ENCODE peak calls at places on chromosomes 6 and 20, in nine cellular contexts. Z, M, E, G, J, S, N, R and H are unnamed samples.

GRCh38 chr6:52388790-52389189 is 26.8 kb downstream of the PAQR8 start:
- DNase-seq in E (no peak), S (no peak), N (no peak), J (no peak), R (no peak), M (no peak), G (no peak), Z (no peak), H (no peak)

GRCh38 chr20:48772183-48772976 is 55.4 kb downstream of the PREX1 start:
- DNase-seq in E (peak; percentile 78), M (peak; percentile 40), G (no peak), R (no peak), J (no peak), N (no peak), Z (no peak), S (peak; percentile 42), H (peak; percentile 56)

GRCh38 chr6:160461641-160462040 is 113.5 kb downstream of the SLC22A3 start:
- DNase-seq in G (no peak), N (no peak), M (no peak), R (peak; percentile 77), S (no peak), E (no peak), Z (no peak), J (no peak), H (no peak)

GRCh38 chr6:105429676-105430075 is 26.8 kb upstream of the PREP start:
- DNase-seq in Z (no peak), G (no peak), J (no peak), E (no peak), N (no peak), M (no peak), R (no peak), S (no peak), H (no peak)

GRCh38 chr20:36093025-36093803 is 61.3 kb upstream of the EPB41L1 start:
- DNase-seq in Z (peak; percentile 86), R (no peak), S (peak; percentile 83), J (no peak), G (no peak), M (peak; percentile 79), E (peak; percentile 70), N (no peak), H (peak; percentile 89)

GRCh38 chr20:40245829-40246228 is 443.2 kb downstream of the MAFB start:
- DNase-seq in M (no peak), S (no peak), E (no peak), J (no peak), R (no peak), G (no peak), Z (no peak), N (no peak), H (no peak)

GRCh38 chr6:135006386-135006914 is 48.2 kb downstream of the HBS1L start:
- DNase-seq in Z (no peak), E (no peak), S (no peak), M (no peak), G (no peak), R (no peak), J (no peak), N (peak; percentile 79), H (no peak)

GRCh38 chr6:11393713-11394627 is 143.6 kb upstream of the TMEM170B start:
- DNase-seq in E (no peak), J (no peak), S (no peak), N (no peak), Z (no peak), M (no peak), G (no peak), R (no peak), H (no peak)

GRCh38 chr6:17914651-17915050 is 72.8 kb downstream of the KIF13A start:
- DNase-seq in S (no peak), G (no peak), Z (no peak), J (no peak), N (no peak), M (no peak), E (no peak), R (no peak), H (no peak)

GRCh38 chr6:17917837-17918763 is 69.3 kb downstream of the KIF13A start:
- DNase-seq in J (no peak), G (no peak), M (no peak), Z (no peak), R (no peak), N (no peak), E (no peak), S (no peak), H (no peak)

GRCh38 chr6:17923401-17923863 is 64.0 kb downstream of the KIF13A start:
- DNase-seq in S (no peak), J (no peak), Z (no peak), E (no peak), R (no peak), G (no peak), N (no peak), M (no peak), H (no peak)

GRCh38 chr6:17919494-17919893 is 67.9 kb downstream of the KIF13A start:
- DNase-seq in G (no peak), Z (no peak), E (no peak), R (no peak), N (no peak), J (no peak), S (no peak), M (no peak), H (no peak)
- TF ChIP-seq EP300 in G (no peak), Z (no peak), E (no peak), R (no peak), N (no peak), J (no peak), S (no peak), M (no peak), H (no peak)

GRCh38 chr6:140437619-140438345 is 1063.3 kb upstream of the CITED2 start:
- DNase-seq in J (no peak), R (no peak), N (no peak), Z (no peak), S (no peak), E (no peak), M (no peak), G (no peak), H (no peak)

GRCh38 chr6:140445474-140446004 is 1071.1 kb upstream of the CITED2 start:
- DNase-seq in S (no peak), R (no peak), Z (no peak), E (no peak), J (no peak), N (no peak), G (no peak), M (no peak), H (no peak)

GRCh38 chr6:140440223-140440810 is 1065.9 kb upstream of the CITED2 start:
- DNase-seq in J (no peak), S (no peak), G (no peak), R (no peak), N (no peak), E (no peak), Z (no peak), M (no peak), H (no peak)

GRCh38 chr6:140438346-140438735 is 1063.9 kb upstream of the CITED2 start:
- DNase-seq in E (no peak), G (no peak), R (no peak), M (no peak), S (no peak), J (no peak), N (no peak), Z (no peak), H (no peak)

GRCh38 chr6:140441256-140441655 is 1066.8 kb upstream of the CITED2 start:
- DNase-seq in Z (no peak), J (peak; percentile 52), M (peak; percentile 41), R (no peak), N (peak; percentile 47), G (no peak), S (peak; percentile 46), E (peak; percentile 66), H (no peak)
- H3K4me3 ChIP-seq in Z (no peak overlapping the region), J (no peak overlapping the region), M (no peak overlapping the region), R (no peak overlapping the region), N (no peak overlapping the region), G (no peak overlapping the region), S (no peak overlapping the region), E (no peak overlapping the region), H (no peak overlapping the region)

GRCh38 chr20:17609978-17610377 is 40.1 kb downstream of the DSTN start:
- DNase-seq in Z (no peak), S (no peak), J (peak; percentile 43), M (no peak), R (no peak), N (no peak), E (no peak), G (no peak), H (no peak)

GRCh38 chr20:17611540-17612286 is 41.8 kb downstream of the DSTN start:
- DNase-seq in N (peak; percentile 22), R (peak; percentile 92), E (peak; percentile 77), G (no peak), Z (no peak), S (peak; percentile 72), J (peak; percentile 70), M (peak; percentile 53), H (peak; percentile 82)

GRCh38 chr20:17611290-17611539 is 41.3 kb downstream of the DSTN start:
- DNase-seq in N (no peak), S (no peak), M (no peak), J (no peak), G (no peak), Z (no peak), E (no peak), R (no peak), H (peak; percentile 51)

GRCh38 chr20:17612287-17612974 is 42.6 kb downstream of the DSTN start:
- DNase-seq in Z (no peak), J (peak; percentile 49), R (peak; percentile 91), E (peak; percentile 91), S (no peak), N (no peak), M (peak; percentile 43), G (no peak), H (peak; percentile 69)

DNA sequence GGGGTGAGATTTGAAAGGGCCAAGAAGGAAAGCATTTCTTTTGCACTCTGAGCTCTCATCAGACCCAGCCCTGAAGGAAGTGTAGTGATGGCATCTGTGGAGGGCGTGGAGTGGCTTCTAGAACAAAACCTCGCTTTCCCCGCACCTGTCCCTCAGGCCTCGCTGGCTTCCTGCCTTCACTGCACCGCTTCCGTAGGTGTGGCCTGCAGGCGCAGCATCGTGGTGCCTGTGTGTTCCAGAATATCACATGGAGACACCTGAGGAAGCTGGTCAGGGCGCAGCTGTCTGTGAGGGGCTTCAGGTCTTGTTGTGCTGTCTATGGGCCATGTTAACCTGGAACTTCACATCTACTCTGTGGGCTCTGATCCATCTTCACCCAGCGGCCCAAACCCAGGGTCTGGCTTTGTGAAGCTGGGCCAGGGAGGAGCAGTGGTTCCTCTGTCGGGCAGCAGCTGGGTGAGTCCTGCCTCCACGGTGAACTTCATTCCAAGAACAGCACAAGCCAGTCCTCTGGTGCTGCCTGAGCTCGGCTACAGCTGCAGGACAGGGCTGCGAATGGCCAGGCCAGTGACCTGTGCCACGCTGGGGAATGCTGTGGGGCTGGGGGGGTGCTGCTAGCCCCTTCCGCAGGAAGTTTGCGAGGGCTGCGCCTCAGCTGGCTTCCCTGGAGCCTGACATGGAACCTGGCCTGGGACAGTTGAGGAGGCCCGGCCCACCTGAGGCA is 40.9 kb downstream of the DSTN start:
- DNase-seq in G (no peak), R (peak; percentile 92), Z (no peak), M (peak; percentile 74), N (no peak), E (no peak), S (peak; percentile 66), J (no peak), H (peak; percentile 81)
- TF ChIP-seq POLR2AphosphoS5 in G (no peak), R (peak; percentile 42), Z (no peak), M (peak; percentile 33), N (no peak), E (peak; percentile 43), S (peak; percentile 18), J (no peak), H (peak; percentile 48)

GRCh38 chr6:113562248-113562647 is 294.9 kb upstream of the MARCKS start:
- DNase-seq in J (no peak), Z (no peak), G (no peak), R (no peak), M (no peak), E (no peak), N (no peak), S (no peak), H (no peak)

GRCh38 chr6:113565306-113565705 is 291.8 kb upstream of the MARCKS start:
- DNase-seq in R (no peak), J (no peak), M (no peak), S (no peak), Z (no peak), N (no peak), G (no peak), E (no peak), H (no peak)

GRCh38 chr6:113560376-113560775 is 296.8 kb upstream of the MARCKS start:
- DNase-seq in S (no peak), J (no peak), M (no peak), G (no peak), Z (no peak), R (no peak), E (no peak), N (no peak), H (no peak)

GRCh38 chr6:113560908-113561307 is 296.2 kb upstream of the MARCKS start:
- DNase-seq in G (no peak), N (no peak), S (no peak), Z (no peak), M (no peak), R (no peak), E (no peak), J (no peak), H (no peak)

GRCh38 chr6:113564401-113565161 is 292.6 kb upstream of the MARCKS start:
- DNase-seq in M (peak; percentile 65), N (no peak), R (peak; percentile 94), G (no peak), S (peak; percentile 28), E (peak; percentile 97), J (peak; percentile 69), Z (peak; percentile 83), H (peak; percentile 84)
- TF ChIP-seq EP300 in M (peak; percentile 86), N (no peak), R (peak; percentile 42), G (no peak), S (peak; percentile 86), E (peak; percentile 99), J (no peak), Z (no peak), H (no peak)